ENCODE peak calls at places on chromosomes 13 and 19, in seven cellular contexts. One of them, this sample, is unnamed.

GRCh38 chr13:63501702-63502101 is 2086.1 kb upstream of the PCDH20 start:
- DNase-seq in cardiac muscle cell: peak
- DNase-seq in astrocyte: peak
- DNase-seq in BE2C: no peak
- DNase-seq in fibroblast of lung: peak
- DNase-seq in Panc1: no peak
- DNase-seq in HL-60: no peak
- DNase-seq in this sample: peak

GRCh38 chr19:3243851-3244700 is 19.6 kb downstream of the CELF5 start:
- DNase-seq in BE2C: no peak
- DNase-seq in Panc1: no peak
- DNase-seq in HL-60: peak
- DNase-seq in fibroblast of lung: peak
- DNase-seq in cardiac muscle cell: peak
- DNase-seq in astrocyte: peak
- DNase-seq in this sample: no peak

GRCh38 chr13:39665763-39666162 is 10.3 kb downstream of the COG6 start:
- DNase-seq in Panc1: no peak
- DNase-seq in astrocyte: no peak
- DNase-seq in cardiac muscle cell: no peak
- DNase-seq in fibroblast of lung: no peak
- DNase-seq in HL-60: no peak
- DNase-seq in BE2C: no peak
- DNase-seq in this sample: no peak

GRCh38 chr19:10892256-10892655 is 20.9 kb downstream of the CARM1 start:
- DNase-seq in astrocyte: no peak
- DNase-seq in fibroblast of lung: no peak
- DNase-seq in cardiac muscle cell: no peak
- DNase-seq in HL-60: no peak
- DNase-seq in BE2C: no peak
- DNase-seq in Panc1: no peak
- DNase-seq in this sample: no peak

GRCh38 chr19:54448037-54448773 is 794 bp upstream of the LENG8 start:
- DNase-seq in Panc1: no peak
- DNase-seq in cardiac muscle cell: peak
- DNase-seq in fibroblast of lung: peak
- DNase-seq in BE2C: peak
- DNase-seq in astrocyte: peak
- DNase-seq in HL-60: peak
- DNase-seq in this sample: no peak

GRCh38 chr13:26601669-26602068 is 44.2 kb downstream of the WASF3 start:
- DNase-seq in cardiac muscle cell: peak
- DNase-seq in BE2C: no peak
- DNase-seq in fibroblast of lung: peak
- DNase-seq in HL-60: peak
- DNase-seq in Panc1: no peak
- DNase-seq in astrocyte: peak
- DNase-seq in this sample: no peak

GRCh38 chr13:99150575-99151370 is 49.9 kb upstream of the UBAC2 start:
- DNase-seq in astrocyte: peak
- DNase-seq in HL-60: no peak
- DNase-seq in cardiac muscle cell: peak
- DNase-seq in fibroblast of lung: peak
- DNase-seq in BE2C: no peak
- DNase-seq in Panc1: no peak
- DNase-seq in this sample: peak

GRCh38 chr13:107028751-107029150 is 460.8 kb upstream of the ARGLU1 start:
- DNase-seq in fibroblast of lung: no peak
- DNase-seq in BE2C: no peak
- DNase-seq in HL-60: no peak
- DNase-seq in astrocyte: no peak
- DNase-seq in Panc1: no peak
- DNase-seq in cardiac muscle cell: no peak
- DNase-seq in this sample: no peak

GRCh38 chr13:90868321-90868920 is 479.1 kb upstream of the MIR17HG start:
- DNase-seq in cardiac muscle cell: peak
- DNase-seq in Panc1: no peak
- DNase-seq in HL-60: no peak
- DNase-seq in BE2C: peak
- DNase-seq in fibroblast of lung: peak
- DNase-seq in astrocyte: peak
- DNase-seq in this sample: no peak

GRCh38 chr13:51785592-51786424 is 18.2 kb downstream of the DHRS12 start:
- DNase-seq in fibroblast of lung: peak
- DNase-seq in cardiac muscle cell: peak
- DNase-seq in HL-60: no peak
- DNase-seq in astrocyte: peak
- DNase-seq in BE2C: peak
- DNase-seq in Panc1: no peak
- DNase-seq in this sample: no peak

GRCh38 chr19:20422616-20423205 is 142.9 kb downstream of the ZNF737 start:
- DNase-seq in BE2C: no peak
- DNase-seq in HL-60: no peak
- DNase-seq in fibroblast of lung: no peak
- DNase-seq in cardiac muscle cell: peak
- DNase-seq in astrocyte: no peak
- DNase-seq in Panc1: no peak
- DNase-seq in this sample: no peak

GRCh38 chr19:23867895-23868294 is 46.8 kb upstream of the ZNF726 start:
- DNase-seq in BE2C: no peak
- DNase-seq in fibroblast of lung: no peak
- DNase-seq in HL-60: no peak
- DNase-seq in astrocyte: no peak
- DNase-seq in cardiac muscle cell: no peak
- DNase-seq in Panc1: no peak
- DNase-seq in this sample: no peak

GRCh38 chr19:30326076-30326710 is 46.0 kb upstream of the ZNF536 start:
- DNase-seq in BE2C: no peak
- DNase-seq in astrocyte: no peak
- DNase-seq in HL-60: no peak
- DNase-seq in fibroblast of lung: no peak
- DNase-seq in Panc1: no peak
- DNase-seq in cardiac muscle cell: no peak
- DNase-seq in this sample: no peak

GRCh38 chr13:36919833-36920611 is at the start of gene SMAD9:
- DNase-seq in astrocyte: peak
- DNase-seq in HL-60: peak
- DNase-seq in cardiac muscle cell: peak
- DNase-seq in BE2C: peak
- DNase-seq in fibroblast of lung: peak
- DNase-seq in Panc1: no peak
- DNase-seq in this sample: no peak

GRCh38 chr19:50357178-50358100 is 8.0 kb downstream of the NAPSA start:
- DNase-seq in fibroblast of lung: peak
- DNase-seq in cardiac muscle cell: peak
- DNase-seq in BE2C: peak
- DNase-seq in HL-60: no peak
- DNase-seq in Panc1: no peak
- DNase-seq in astrocyte: peak
- DNase-seq in this sample: no peak

GRCh38 chr19:17325881-17326594 is 8.6 kb downstream of the ANO8 start:
- DNase-seq in Panc1: no peak
- DNase-seq in fibroblast of lung: peak
- DNase-seq in astrocyte: no peak
- DNase-seq in cardiac muscle cell: no peak
- DNase-seq in BE2C: no peak
- DNase-seq in HL-60: no peak
- DNase-seq in this sample: no peak

GRCh38 chr13:33519561-33520479 is 234.3 kb upstream of the STARD13 start:
- DNase-seq in HL-60: no peak
- DNase-seq in fibroblast of lung: peak
- DNase-seq in cardiac muscle cell: peak
- DNase-seq in astrocyte: peak
- DNase-seq in Panc1: no peak
- DNase-seq in BE2C: no peak
- DNase-seq in this sample: no peak

GRCh38 chr19:2081873-2082810 is 14.0 kb downstream of the MOB3A start:
- DNase-seq in BE2C: no peak
- DNase-seq in Panc1: no peak
- DNase-seq in HL-60: peak
- DNase-seq in fibroblast of lung: no peak
- DNase-seq in astrocyte: no peak
- DNase-seq in cardiac muscle cell: no peak
- DNase-seq in this sample: no peak

GRCh38 chr19:29515706-29516357 is 10.0 kb upstream of the VSTM2B start:
- DNase-seq in BE2C: no peak
- DNase-seq in HL-60: no peak
- DNase-seq in cardiac muscle cell: no peak
- DNase-seq in fibroblast of lung: no peak
- DNase-seq in Panc1: no peak
- DNase-seq in astrocyte: no peak
- DNase-seq in this sample: no peak

DNA sequence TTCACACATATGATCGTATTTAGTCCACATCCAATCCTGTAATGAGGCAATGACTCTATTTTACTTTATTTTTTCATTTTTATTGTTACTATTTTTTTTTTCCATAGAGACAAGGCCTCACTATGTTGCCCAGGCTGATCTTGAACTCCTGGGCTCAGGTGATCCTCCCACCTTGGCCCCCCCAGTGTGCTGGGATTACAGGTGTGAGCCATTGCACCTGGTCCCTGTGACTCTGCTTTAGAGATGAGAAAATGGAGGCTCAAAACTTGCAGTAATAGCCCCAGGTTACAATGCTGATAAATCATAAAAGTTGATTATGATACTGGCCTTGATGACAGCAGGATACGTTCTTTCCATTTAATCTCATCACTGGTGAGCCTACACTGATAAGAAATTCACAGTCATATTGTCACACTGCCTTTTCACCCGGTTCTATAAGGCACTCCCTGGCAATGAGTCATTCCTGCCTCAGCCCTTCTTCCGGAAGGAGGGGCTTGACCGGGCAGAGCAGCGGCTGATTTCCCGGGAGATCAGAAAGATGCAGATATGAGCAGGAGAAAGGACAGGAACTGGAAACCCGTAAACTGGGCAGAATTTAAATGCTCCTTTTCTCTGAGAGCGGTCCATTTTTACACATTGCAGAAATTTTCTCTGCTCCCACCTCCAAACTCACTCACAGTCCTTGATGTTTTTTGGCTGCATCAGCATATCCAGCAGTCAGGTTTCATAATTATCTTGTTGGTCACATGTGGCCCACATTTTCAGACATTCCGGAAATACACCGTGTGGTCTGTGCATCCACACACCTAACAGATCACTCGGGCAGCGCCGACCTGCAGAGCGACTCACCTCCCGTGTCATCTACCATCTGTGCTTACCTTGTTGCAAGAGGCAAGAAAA is 616.4 kb downstream of the EFNB2 start:
- DNase-seq in BE2C: peak
- DNase-seq in Panc1: peak
- DNase-seq in fibroblast of lung: peak
- DNase-seq in cardiac muscle cell: peak
- DNase-seq in astrocyte: peak
- DNase-seq in HL-60: no peak
- DNase-seq in this sample: no peak
- H3K4me3 ChIP-seq in BE2C: peak
- H3K4me3 ChIP-seq in Panc1: no peak
- H3K4me3 ChIP-seq in fibroblast of lung: no peak
- H3K4me3 ChIP-seq in cardiac muscle cell: no peak
- H3K4me3 ChIP-seq in astrocyte: no peak
- H3K4me3 ChIP-seq in HL-60: no peak
- H3K4me3 ChIP-seq in this sample: no peak

DNA sequence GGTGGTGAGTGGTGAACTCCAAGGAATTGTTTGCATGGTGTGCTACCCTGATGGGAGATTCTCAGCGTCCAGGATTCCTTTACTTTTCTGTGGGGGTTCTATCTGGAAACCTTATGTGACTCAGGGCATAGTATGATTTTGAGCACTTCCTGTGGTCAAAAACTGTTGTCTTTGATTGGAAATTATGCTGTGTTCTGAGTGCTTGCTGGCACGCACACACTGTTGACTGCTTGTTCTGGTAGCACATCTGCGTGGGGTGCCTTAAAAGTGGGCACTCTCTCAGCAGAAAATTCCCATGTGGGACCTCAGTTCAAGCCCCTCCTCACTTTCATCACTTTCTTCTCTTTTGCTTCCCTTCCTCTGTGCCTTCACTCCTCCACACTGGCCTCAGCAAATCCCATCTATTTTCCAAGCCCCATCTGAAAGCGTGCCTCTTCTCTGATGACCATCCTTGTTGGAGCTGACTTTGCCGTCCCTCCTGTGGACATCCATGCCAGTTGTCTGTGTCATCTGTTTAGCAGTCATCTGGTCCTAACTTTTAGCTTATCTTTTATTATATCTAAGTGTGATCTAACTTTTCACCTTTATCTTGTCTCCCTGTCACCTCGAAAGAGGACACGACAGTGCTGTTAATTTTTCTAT is 56.4 kb upstream of the NPAS1 start:
- DNase-seq in Panc1: no peak
- DNase-seq in fibroblast of lung: peak
- DNase-seq in HL-60: no peak
- DNase-seq in cardiac muscle cell: peak
- DNase-seq in astrocyte: peak
- DNase-seq in BE2C: no peak
- DNase-seq in this sample: no peak
- H3K4me3 ChIP-seq in Panc1: no peak
- H3K4me3 ChIP-seq in fibroblast of lung: no peak
- H3K4me3 ChIP-seq in HL-60: no peak
- H3K4me3 ChIP-seq in cardiac muscle cell: no peak
- H3K4me3 ChIP-seq in astrocyte: peak
- H3K4me3 ChIP-seq in BE2C: no peak
- H3K4me3 ChIP-seq in this sample: no peak

GRCh38 chr19:13734751-13735150 is 29.6 kb upstream of the MRI1 start:
- DNase-seq in HL-60: no peak
- DNase-seq in Panc1: no peak
- DNase-seq in cardiac muscle cell: no peak
- DNase-seq in fibroblast of lung: no peak
- DNase-seq in BE2C: no peak
- DNase-seq in astrocyte: no peak
- DNase-seq in this sample: no peak

GRCh38 chr19:13731147-13731964 is 33.0 kb upstream of the MRI1 start:
- DNase-seq in fibroblast of lung: peak
- DNase-seq in astrocyte: peak
- DNase-seq in BE2C: peak
- DNase-seq in Panc1: peak
- DNase-seq in cardiac muscle cell: peak
- DNase-seq in HL-60: peak
- DNase-seq in this sample: peak

GRCh38 chr19:13727798-13728197 is 36.5 kb upstream of the MRI1 start:
- DNase-seq in astrocyte: peak
- DNase-seq in fibroblast of lung: peak
- DNase-seq in Panc1: no peak
- DNase-seq in BE2C: no peak
- DNase-seq in cardiac muscle cell: peak
- DNase-seq in HL-60: no peak
- DNase-seq in this sample: no peak

GRCh38 chr19:13729859-13730258 is 34.5 kb upstream of the MRI1 start:
- DNase-seq in BE2C: no peak
- DNase-seq in HL-60: no peak
- DNase-seq in Panc1: no peak
- DNase-seq in fibroblast of lung: no peak
- DNase-seq in cardiac muscle cell: no peak
- DNase-seq in astrocyte: no peak
- DNase-seq in this sample: no peak

GRCh38 chr19:13732337-13732736 is 32.0 kb upstream of the MRI1 start:
- DNase-seq in cardiac muscle cell: no peak
- DNase-seq in fibroblast of lung: no peak
- DNase-seq in BE2C: no peak
- DNase-seq in HL-60: no peak
- DNase-seq in Panc1: no peak
- DNase-seq in astrocyte: no peak
- DNase-seq in this sample: no peak
- H3K4me3 ChIP-seq in cardiac muscle cell: peak
- H3K4me3 ChIP-seq in fibroblast of lung: peak
- H3K4me3 ChIP-seq in BE2C: peak
- H3K4me3 ChIP-seq in HL-60: no peak
- H3K4me3 ChIP-seq in Panc1: peak
- H3K4me3 ChIP-seq in astrocyte: peak
- H3K4me3 ChIP-seq in this sample: peak

GRCh38 chr19:32407004-32407992 is 1.7 kb downstream of the DPY19L3 start:
- DNase-seq in astrocyte: peak
- DNase-seq in cardiac muscle cell: peak
- DNase-seq in Panc1: no peak
- DNase-seq in HL-60: no peak
- DNase-seq in fibroblast of lung: peak
- DNase-seq in BE2C: no peak
- DNase-seq in this sample: no peak
- H3K4me3 ChIP-seq in astrocyte: peak
- H3K4me3 ChIP-seq in cardiac muscle cell: no peak
- H3K4me3 ChIP-seq in Panc1: peak
- H3K4me3 ChIP-seq in HL-60: no peak
- H3K4me3 ChIP-seq in fibroblast of lung: peak
- H3K4me3 ChIP-seq in BE2C: peak
- H3K4me3 ChIP-seq in this sample: peak

This sample was measured in epithelial cell of proximal tubule.